ENCODE peak calls at places on chromosomes 1 and 21, in six cellular contexts. Q, R, W, L, A and J are unnamed samples.
A peak's percentile ranks its signal among the peaks of the same experiment; 100 is the strongest.

GRCh38 chr1:51648180-51649109 is 31.6 kb downstream of the OSBPL9 start:
- DNase-seq in Q (no peak), R (peak; percentile 45), W (no peak), L (no peak), A (no peak), J (peak; percentile 5)

GRCh38 chr1:36115931-36116330 is 9.1 kb downstream of the COL8A2 start:
- DNase-seq in Q (no peak), R (no peak), W (no peak), L (no peak), A (no peak), J (no peak)

GRCh38 chr1:160050619-160051018 is 18.8 kb upstream of the PIGM start:
- DNase-seq in Q (no peak), R (no peak), W (no peak), L (no peak), A (no peak), J (no peak)

GRCh38 chr1:209434066-209434465 is 149.4 kb upstream of the CAMK1G start:
- DNase-seq in Q (no peak), R (no peak), W (no peak), L (no peak), A (no peak), J (no peak)

GRCh38 chr1:97814121-97814520 is 106.7 kb downstream of the DPYD start:
- DNase-seq in Q (no peak), R (no peak), W (no peak), L (no peak), A (no peak), J (no peak)

GRCh38 chr1:165827199-165828102 is at the start of gene UCK2:
- DNase-seq in Q (peak; percentile 54), R (peak; percentile 93), W (peak; percentile 79), L (peak; percentile 23), A (peak; percentile 81), J (peak; percentile 95)

GRCh38 chr1:45412899-45413298 is 72.7 kb upstream of the MUTYH start:
- DNase-seq in Q (no peak), R (no peak), W (no peak), L (no peak), A (no peak), J (no peak)

GRCh38 chr1:85230305-85230977 is 29.0 kb downstream of the C1orf52 start:
- DNase-seq in Q (no peak), R (peak; percentile 6), W (no peak), L (no peak), A (no peak), J (no peak)

GRCh38 chr1:208269338-208269666 is 25.1 kb upstream of the PLXNA2 start:
- DNase-seq in Q (no peak), R (no peak), W (no peak), L (no peak), A (no peak), J (no peak)

GRCh38 chr21:43703068-43703880 is 15.7 kb upstream of the PDXK start:
- DNase-seq in Q (peak; percentile 64), R (peak; percentile 59), W (no peak), L (no peak), A (no peak), J (peak; percentile 71)

GRCh38 chr1:234666206-234666605 is 56.2 kb upstream of the IRF2BP2 start:
- DNase-seq in Q (no peak), R (no peak), W (no peak), L (no peak), A (no peak), J (no peak)

GRCh38 chr1:175317795-175318194 is 125.2 kb upstream of the KIAA0040 start:
- DNase-seq in Q (no peak), R (no peak), W (no peak), L (no peak), A (no peak), J (no peak)